ENCODE peak calls at places on chromosome 11, in eight cellular contexts. O, G, S, D, X, K, M and W are unnamed samples.

GRCh38 chr11:84855846-84856245 is 771.3 kb downstream of the DLG2 start:
- DNase-seq in O (no peak), G (peak; percentile 72), S (no peak), D (peak; percentile 36), X (no peak), K (no peak), M (no peak), W (no peak)

GRCh38 chr11:69486056-69486772 is 4.8 kb downstream of the LINC01488 start:
- DNase-seq in O (no peak), G (no peak), S (no peak), D (no peak), X (no peak), K (no peak), M (no peak), W (no peak)

GRCh38 chr11:121688860-121689614 is 236.3 kb upstream of the SORL1-AS1 start:
- DNase-seq in O (no peak), G (no peak), S (peak; percentile 8), D (no peak), X (no peak), K (no peak), M (peak; percentile 79), W (no peak)

GRCh38 chr11:78878631-78879030 is 304.0 kb upstream of the NARS2 start:
- DNase-seq in O (no peak), G (no peak), S (no peak), D (no peak), X (no peak), K (no peak), M (no peak), W (no peak)

GRCh38 chr11:84865791-84866535 is 761.2 kb downstream of the DLG2 start:
- DNase-seq in O (no peak), G (no peak), S (no peak), D (no peak), X (no peak), K (no peak), M (no peak), W (no peak)

GRCh38 chr11:36586543-36586942 is 7.8 kb upstream of the IFTAP start:
- DNase-seq in O (no peak), G (no peak), S (no peak), D (no peak), X (no peak), K (no peak), M (no peak), W (peak; percentile 3)

GRCh38 chr11:134045799-134046635 is 22.9 kb upstream of the JAM3 start:
- DNase-seq in O (no peak), G (no peak), S (no peak), D (peak; percentile 21), X (no peak), K (no peak), M (no peak), W (peak; percentile 36)

GRCh38 chr11:133501643-133502535 is 30.4 kb downstream of the OPCML start:
- DNase-seq in O (no peak), G (no peak), S (no peak), D (no peak), X (no peak), K (no peak), M (no peak), W (no peak)

GRCh38 chr11:57885298-57886035 is 123.9 kb downstream of the CTNND1 start:
- DNase-seq in O (no peak), G (peak; percentile 59), S (peak; percentile 47), D (no peak), X (no peak), K (no peak), M (no peak), W (no peak)

GRCh38 chr11:96052921-96053631 is 129.2 kb upstream of the MTMR2 start:
- DNase-seq in O (no peak), G (peak; percentile 72), S (no peak), D (peak; percentile 79), X (no peak), K (no peak), M (no peak), W (no peak)

GRCh38 chr11:130042093-130042591 is 27.6 kb upstream of the APLP2 start:
- DNase-seq in O (no peak), G (peak; percentile 95), S (peak; percentile 98), D (peak; percentile 89), X (peak; percentile 47), K (no peak), M (no peak), W (no peak)

GRCh38 chr11:70573701-70574151 is 175.4 kb downstream of the CTTN start:
- DNase-seq in O (no peak), G (no peak), S (no peak), D (no peak), X (no peak), K (no peak), M (no peak), W (no peak)

GRCh38 chr11:116927163-116927772 is 89.8 kb upstream of the APOA1 start:
- DNase-seq in O (no peak), G (peak; percentile 18), S (peak; percentile 45), D (peak; percentile 16), X (peak; percentile 88), K (peak; percentile 58), M (no peak), W (peak; percentile 59)

GRCh38 chr11:43508511-43508918 is 149.8 kb downstream of the TTC17 start:
- DNase-seq in O (no peak), G (peak; percentile 93), S (no peak), D (peak; percentile 14), X (no peak), K (no peak), M (no peak), W (no peak)